ENCODE peak calls at places on chromosomes 4 and X, in eight cellular contexts. V, R, F, G, K, H, T and E are unnamed samples.

GRCh38 chr4:14810568-14810967 is 191.7 kb upstream of the CPEB2 start:
- DNase-seq in V (no peak), R (no peak), F (no peak), G (no peak), K (no peak), H (no peak), T (no peak), E (no peak)

GRCh38 chrX:26026179-26026578 is 112.0 kb upstream of the MAGEB18 start:
- DNase-seq in V (no peak), R (no peak), F (no peak), G (no peak), K (no peak), H (no peak), T (no peak), E (no peak)

GRCh38 chrX:154327026-154327820 is 31.6 kb downstream of the TKTL1 start:
- DNase-seq in V (no peak), R (no peak), F (no peak), G (no peak), K (no peak), H (peak; percentile 22), T (no peak), E (no peak)

GRCh38 chr4:76624271-76624681 is 189.2 kb downstream of the SHROOM3 start:
- DNase-seq in V (peak; percentile 36), R (no peak), F (peak; percentile 66), G (no peak), K (peak; percentile 62), H (no peak), T (no peak), E (peak; percentile 17)

GRCh38 chr4:61200195-61200990 is at the start of gene ADGRL3:
- DNase-seq in V (no peak), R (peak; percentile 81), F (peak; percentile 52), G (no peak), K (peak; percentile 33), H (no peak), T (peak; percentile 88), E (no peak)

GRCh38 chrX:48083212-48083611 is 11.8 kb upstream of the ZNF630 start:
- DNase-seq in V (peak; percentile 37), R (peak; percentile 68), F (no peak), G (peak; percentile 41), K (peak; percentile 48), H (peak; percentile 40), T (peak; percentile 49), E (peak; percentile 31)

GRCh38 chrX:111352424-111352823 is 59.6 kb downstream of the DCX start:
- DNase-seq in V (peak; percentile 22), R (peak; percentile 21), F (peak; percentile 85), G (peak; percentile 57), K (no peak), H (peak; percentile 32), T (no peak), E (no peak)

GRCh38 chr4:89352541-89352940 is 44.9 kb upstream of the GPRIN3 start:
- DNase-seq in V (no peak), R (no peak), F (no peak), G (no peak), K (no peak), H (no peak), T (no peak), E (no peak)

GRCh38 chr4:128574706-128575105 is 234.8 kb upstream of the JADE1 start:
- DNase-seq in V (peak; percentile 76), R (peak; percentile 42), F (peak; percentile 83), G (peak; percentile 85), K (peak; percentile 64), H (peak; percentile 84), T (peak; percentile 94), E (peak; percentile 46)

GRCh38 chrX:41108007-41108683 is 22.9 kb downstream of the USP9X start:
- DNase-seq in V (no peak), R (no peak), F (no peak), G (no peak), K (no peak), H (no peak), T (no peak), E (no peak)

GRCh38 chr4:15238720-15239119 is 189.1 kb upstream of the C1QTNF7 start:
- DNase-seq in V (peak; percentile 37), R (peak; percentile 65), F (no peak), G (no peak), K (peak; percentile 47), H (no peak), T (peak; percentile 65), E (no peak)

GRCh38 chr4:87843936-87844335 is 11.2 kb downstream of the MEPE start:
- DNase-seq in V (peak; percentile 50), R (no peak), F (no peak), G (no peak), K (no peak), H (no peak), T (no peak), E (peak; percentile 26)

GRCh38 chrX:13892856-13893255 is 76.0 kb upstream of the GPM6B start:
- DNase-seq in V (no peak), R (no peak), F (no peak), G (no peak), K (no peak), H (no peak), T (no peak), E (no peak)

GRCh38 chr4:74018771-74019170 is 19.7 kb downstream of the CXCL3 start:
- DNase-seq in V (peak; percentile 45), R (no peak), F (peak; percentile 52), G (no peak), K (no peak), H (no peak), T (no peak), E (no peak)

GRCh38 chrX:118579417-118579816 is 83.8 kb downstream of the DOCK11 start:
- DNase-seq in V (no peak), R (no peak), F (no peak), G (no peak), K (no peak), H (no peak), T (no peak), E (no peak)

GRCh38 chrX:118588715-118589114 is 93.1 kb downstream of the DOCK11 start:
- DNase-seq in V (no peak), R (no peak), F (no peak), G (no peak), K (no peak), H (no peak), T (no peak), E (no peak)

DNA sequence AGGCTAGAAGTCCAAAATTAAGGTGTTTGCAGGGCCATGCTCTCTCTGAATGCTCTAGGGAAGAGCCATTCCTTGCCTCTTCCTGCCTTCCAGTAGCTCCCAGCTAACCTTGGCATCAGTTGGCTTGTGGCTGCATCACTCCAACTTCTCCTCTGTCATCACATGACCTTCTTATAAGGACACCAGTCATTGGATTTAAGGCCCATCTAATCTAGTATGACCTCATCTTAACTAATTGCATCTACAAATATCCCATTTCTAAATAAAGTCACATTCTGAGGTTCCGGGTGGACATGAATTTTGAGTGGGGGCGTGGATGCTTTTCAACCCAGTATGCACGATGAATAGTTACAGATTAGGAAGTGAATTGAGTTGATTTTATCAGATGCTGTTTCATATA is 89.7 kb downstream of the DOCK11 start:
- DNase-seq in V (no peak), R (no peak), F (no peak), G (no peak), K (no peak), H (no peak), T (no peak), E (no peak)
- H3K36me3 ChIP-seq in V (peaks cover 5% of the 10 kb centered on the region), R (peaks cover 24% of the 10 kb centered on the region), F (peaks cover 30% of the 10 kb centered on the region), G (no peaks in the 10 kb centered on the region), K (no peaks in the 10 kb centered on the region), H (no peaks in the 10 kb centered on the region), T (no peaks in the 10 kb centered on the region), E (peaks cover 41% of the 10 kb centered on the region)

GRCh38 chr4:140309124-140309870 is 64.1 kb upstream of the SCOC start:
- DNase-seq in V (no peak), R (no peak), F (no peak), G (no peak), K (no peak), H (no peak), T (no peak), E (no peak)

GRCh38 chr4:140305053-140305452 is 68.4 kb upstream of the SCOC start:
- DNase-seq in V (no peak), R (no peak), F (no peak), G (no peak), K (no peak), H (no peak), T (peak; percentile 7), E (no peak)

GRCh38 chr4:140312101-140312500 is 61.3 kb upstream of the SCOC start:
- DNase-seq in V (no peak), R (no peak), F (no peak), G (no peak), K (no peak), H (no peak), T (no peak), E (no peak)

GRCh38 chr4:140308366-140309123 is 64.9 kb upstream of the SCOC start:
- DNase-seq in V (no peak), R (no peak), F (peak; percentile 84), G (no peak), K (peak; percentile 57), H (peak; percentile 21), T (no peak), E (no peak)
- TF ChIP-seq EP300 in V (no peak), R (no peak), F (peak; percentile 94), G (peak; percentile 71), K (no peak), H (no peak), T (no peak), E (no peak)

DNA sequence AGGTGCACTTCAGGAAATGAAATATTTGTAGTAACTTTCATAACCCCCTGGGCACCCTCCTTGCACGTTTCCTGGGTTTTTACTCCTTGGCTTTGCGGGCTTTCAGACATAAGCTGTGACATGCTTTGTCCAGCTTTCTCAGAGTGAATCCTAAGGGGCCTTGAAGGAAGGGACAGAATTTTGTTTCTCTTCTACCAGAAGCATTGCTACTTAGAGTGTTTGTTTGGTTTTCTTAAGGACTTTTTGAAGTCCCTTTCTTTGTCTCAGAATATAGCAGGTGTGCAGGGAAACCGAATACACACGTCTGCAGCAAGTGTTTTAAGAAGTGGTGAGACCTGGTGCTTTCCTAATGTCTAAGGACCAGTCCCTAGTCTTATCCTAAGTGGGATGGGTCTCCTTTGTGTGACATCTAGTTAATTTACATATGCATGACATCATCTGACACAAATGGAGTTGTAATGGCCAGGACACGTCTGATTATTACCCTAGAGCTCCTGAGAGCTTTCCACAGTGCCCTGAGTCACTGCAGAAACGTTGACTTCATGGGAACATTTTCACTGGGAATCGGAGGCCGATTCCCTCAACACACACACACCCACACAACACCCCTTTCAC is 1.3 kb downstream of the FAM149A start:
- DNase-seq in V (peak; percentile 31), R (peak; percentile 36), F (no peak), G (no peak), K (no peak), H (peak; percentile 23), T (no peak), E (no peak)
- H3K27ac ChIP-seq in V (peak overlapping the region; percentile 78), R (no peak overlapping the region), F (peak overlapping the region; percentile 72), G (peak overlapping the region; percentile 90), K (no peak overlapping the region), H (peak overlapping the region; percentile 87), T (no peak overlapping the region), E (peak overlapping the region; percentile 62)

DNA sequence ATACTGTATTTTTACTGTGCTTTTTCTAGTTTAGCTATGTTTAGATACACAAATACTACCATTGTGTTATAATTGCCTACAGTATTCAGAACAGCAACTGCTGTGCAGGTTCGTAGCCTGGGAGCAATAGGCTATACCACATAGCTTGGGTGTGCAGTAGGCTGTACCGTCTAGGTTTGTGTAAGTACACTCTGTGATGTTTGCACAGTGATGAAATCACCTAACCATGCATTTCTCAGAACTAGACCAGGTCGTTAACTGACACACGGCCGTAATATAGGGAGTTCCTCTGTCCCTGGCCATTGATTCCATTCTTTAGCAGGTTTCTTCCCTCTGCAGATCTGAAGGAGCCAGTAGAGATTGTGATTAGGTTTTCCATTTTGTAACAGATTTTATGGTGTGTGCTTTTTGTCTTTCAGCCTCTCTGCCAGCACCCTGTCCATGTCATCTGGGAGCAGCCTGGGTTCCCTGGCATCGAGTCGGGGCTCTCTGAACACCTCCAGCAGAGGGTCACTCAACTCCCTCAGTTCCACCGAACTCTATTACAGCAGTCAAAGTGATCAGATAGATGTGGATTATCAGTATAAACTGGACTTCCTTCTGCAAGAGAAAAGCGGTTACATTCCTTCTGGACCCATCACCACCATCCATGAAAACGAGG is 59.5 kb downstream of the CLDN22 start:
- DNase-seq in V (peak; percentile 69), R (no peak), F (no peak), G (peak; percentile 49), K (no peak), H (peak; percentile 46), T (no peak), E (no peak)
- H3K36me3 ChIP-seq in V (peaks cover 31% of the 10 kb centered on the region), R (peaks cover 23% of the 10 kb centered on the region), F (peaks cover 31% of the 10 kb centered on the region), G (peaks cover 15% of the 10 kb centered on the region), K (no peaks in the 10 kb centered on the region), H (no peaks in the 10 kb centered on the region), T (no peaks in the 10 kb centered on the region), E (no peaks in the 10 kb centered on the region)